ENCODE peak calls at places on chromosomes 4 and X, in ten cellular contexts. Y is left lung, R is colonic mucosa, D is thoracic aorta, S is right atrium auricular region, L is A549, W is Panc1, Z is lower lobe of right lung, N is cardiac muscle cell, G is fibroblast of lung. M is an unnamed sample. For H3K9me3, the result is how much of the 10 kb centered on the place peaks cover.

GRCh38 chr4:80266267-80266901 is at the start of gene FGF5:
- DNase-seq in Y (no peak), L (no peak), W (no peak), R (no peak), S (no peak), Z (peak), N (peak), D (no peak), G (peak), M (no peak)

GRCh38 chr4:175536852-175537453 is 275.1 kb downstream of the GPM6A start:
- DNase-seq in Z (no peak), G (peak), Y (no peak), R (no peak), L (peak), W (peak), S (no peak), D (no peak), N (peak), M (no peak)

GRCh38 chr4:133160853-133161252 is 11.8 kb downstream of the PCDH10 start:
- DNase-seq in G (no peak), L (no peak), W (no peak), N (no peak), R (no peak), D (no peak), Z (no peak), Y (no peak), S (no peak), M (no peak)

GRCh38 chrX:150291014-150291413 is 72.1 kb upstream of the MAMLD1 start:
- DNase-seq in S (peak), W (no peak), G (no peak), Z (no peak), D (no peak), N (no peak), R (no peak), Y (no peak), L (no peak), M (no peak)

GRCh38 chr4:161799687-161800086 is 364.1 kb downstream of the FSTL5 start:
- DNase-seq in D (no peak), L (peak), G (peak), Z (no peak), S (no peak), W (no peak), N (no peak), R (no peak), Y (no peak), M (no peak)

GRCh38 chr4:54092405-54092759 is 7.6 kb upstream of the GSX2 start:
- DNase-seq in R (no peak), L (no peak), S (no peak), Y (no peak), N (no peak), G (no peak), W (no peak), D (no peak), Z (no peak), M (no peak)

GRCh38 chr4:141654098-141654497 is 17.7 kb downstream of the IL15 start:
- DNase-seq in Z (peak), D (peak), S (peak), W (no peak), L (no peak), Y (peak), G (peak), R (peak), N (peak), M (no peak)

GRCh38 chr4:81723927-81724587 is 252.3 kb upstream of the RASGEF1B start:
- DNase-seq in W (no peak), Y (no peak), S (peak), G (no peak), D (no peak), L (no peak), N (no peak), R (no peak), Z (no peak), M (no peak)

GRCh38 chrX:149837167-149837566 is 43.8 kb upstream of the MAGEA8 start:
- DNase-seq in S (no peak), Z (no peak), W (no peak), L (no peak), Y (no peak), G (no peak), N (no peak), R (no peak), D (no peak), M (no peak)

DNA sequence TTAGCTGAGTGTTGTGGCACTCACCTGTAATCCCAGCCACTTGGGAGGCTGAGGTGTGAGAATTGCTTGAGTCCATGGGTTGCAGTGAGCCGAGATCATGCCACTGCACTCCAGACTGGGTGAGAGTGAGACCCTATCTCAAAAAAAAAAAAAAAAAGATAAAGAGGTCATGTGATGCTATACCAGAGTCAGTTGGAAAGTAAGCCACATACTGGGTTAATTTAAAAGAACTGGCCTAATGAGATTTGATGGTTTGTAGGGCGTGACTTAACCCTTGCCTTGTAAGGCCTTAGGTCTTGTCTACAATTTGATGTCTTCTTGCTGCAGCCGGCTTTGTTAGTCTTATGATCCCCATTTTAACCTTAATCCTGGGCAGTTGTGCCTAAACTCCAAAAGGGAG is 5.1 kb downstream of the MGST2 start:
- DNase-seq in R (no peak), Z (no peak), W (no peak), N (no peak), G (no peak), Y (no peak), L (no peak), S (no peak), D (no peak), M (no peak)
- H3K9me3 ChIP-seq in R (under half), Z (under half), W (under half), N (under half), G (under half), Y (under half), L (under half), S (under half), D (under half), M (under half)

GRCh38 chrX:26664919-26665318 is 448.9 kb downstream of the MAGEB5 start:
- DNase-seq in G (no peak), Y (no peak), L (no peak), D (no peak), R (no peak), S (no peak), N (no peak), Z (no peak), W (no peak), M (no peak)
- TF ChIP-seq CTCF in G (no peak), Y (no peak), L (no peak), D (no peak), R (no peak), S (no peak), N (no peak), Z (no peak), W (no peak), M (no peak)

GRCh38 chrX:334971-335757 is 16.6 kb upstream of the GTPBP6 start:
- DNase-seq in D (no peak), N (no peak), Z (peak), R (no peak), G (no peak), S (no peak), L (no peak), W (no peak), Y (peak), M (no peak)
- H3K9me3 ChIP-seq in D (under half), N (under half), Z (under half), R (under half), G (under half), S (under half), L (under half), W (under half), Y (under half), M (under half)

GRCh38 chr4:18042754-18043153 is 21.2 kb upstream of the LCORL start:
- DNase-seq in L (no peak), R (no peak), W (no peak), Y (no peak), Z (no peak), G (no peak), D (no peak), S (no peak), N (no peak), M (no peak)
- TF ChIP-seq CTCF in L (no peak), R (peak), W (peak), Y (no peak), Z (no peak), G (peak), D (no peak), S (peak), N (peak), M (no peak)

DNA sequence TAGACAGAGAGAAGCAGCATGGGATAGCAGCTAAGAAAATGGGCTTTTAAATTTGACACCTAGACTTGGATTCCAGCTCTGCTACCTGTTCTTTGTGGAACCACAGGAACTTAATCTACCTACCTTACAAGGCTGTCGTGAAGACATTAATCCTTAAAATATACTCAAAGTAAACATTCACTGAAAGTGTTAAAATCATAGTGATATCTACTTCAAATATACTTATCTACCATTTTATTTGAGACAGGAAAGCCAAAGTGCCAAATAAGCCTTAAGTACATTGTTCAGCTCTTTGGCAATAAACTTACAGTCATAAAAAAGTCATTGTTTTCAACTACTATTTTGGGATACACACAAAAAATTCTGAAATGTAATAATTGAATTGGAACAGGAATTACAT is 295.0 kb upstream of the PITX2 start:
- DNase-seq in R (no peak), Z (no peak), Y (no peak), W (no peak), S (no peak), N (no peak), L (no peak), D (no peak), G (no peak), M (no peak)
- H3K9me3 ChIP-seq in R (under half), Z (under half), Y (under half), W (under half), S (under half), N (under half), L (under half), D (under half), G (under half), M (under half)

GRCh38 chr4:149901128-149901527 is 85.5 kb upstream of the IQCM start:
- DNase-seq in Z (no peak), Y (no peak), L (no peak), D (no peak), G (no peak), S (no peak), W (no peak), N (no peak), R (peak), M (no peak)

GRCh38 chr4:149897784-149898183 is 82.1 kb upstream of the IQCM start:
- DNase-seq in Z (no peak), G (peak), L (no peak), S (no peak), N (peak), Y (no peak), D (no peak), W (no peak), R (no peak), M (no peak)

GRCh38 chr4:149891381-149891780 is 75.7 kb upstream of the IQCM start:
- DNase-seq in Y (no peak), S (no peak), D (no peak), G (peak), Z (no peak), N (no peak), L (no peak), R (no peak), W (no peak), M (no peak)

DNA sequence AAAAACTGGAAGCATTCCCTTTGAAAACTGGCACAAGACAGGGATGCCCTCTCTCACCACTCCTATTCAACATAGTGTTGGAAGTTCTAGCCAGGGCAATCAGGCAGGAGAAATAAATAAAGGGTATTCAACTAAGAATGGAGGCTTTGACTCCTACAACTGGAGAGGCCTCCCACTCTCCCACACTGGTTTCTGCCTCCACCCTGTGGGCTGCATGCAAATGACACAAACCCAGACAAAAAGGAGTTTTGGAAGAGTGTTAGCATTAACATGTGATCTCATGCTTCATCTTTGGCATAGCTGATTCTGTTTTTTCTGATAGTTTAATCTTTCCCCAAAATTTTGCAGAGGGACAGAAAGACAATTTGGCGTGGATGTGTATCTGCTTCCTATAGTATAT is 80.8 kb upstream of the IQCM start:
- DNase-seq in Y (no peak), D (no peak), R (no peak), G (peak), Z (no peak), N (peak), W (no peak), S (no peak), L (no peak), M (no peak)
- TF ChIP-seq CTCF in Y (no peak), D (no peak), R (peak), G (peak), Z (peak), N (peak), W (peak), S (peak), L (no peak), M (no peak)

DNA sequence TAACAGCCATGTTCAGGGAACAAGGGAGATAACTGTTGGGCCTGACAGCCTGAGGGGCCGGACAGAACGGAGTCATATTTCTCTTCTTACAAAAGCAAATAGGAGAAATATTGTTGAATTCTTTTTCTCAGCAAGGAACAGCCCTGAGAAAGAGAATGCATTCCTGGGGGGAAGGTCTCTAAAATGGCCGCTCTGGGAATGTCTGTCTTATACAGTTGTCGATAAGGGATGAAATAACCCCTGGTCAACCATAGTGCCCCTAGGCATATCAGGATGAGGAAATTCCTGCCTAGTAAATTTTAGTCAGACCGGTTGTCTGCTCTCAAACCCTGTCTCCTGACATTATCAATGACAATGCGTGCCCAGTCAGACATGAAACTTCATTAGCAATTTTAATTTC is 1925.5 kb downstream of the PCDH7 start:
- DNase-seq in G (no peak), W (no peak), Z (no peak), R (no peak), D (no peak), N (no peak), S (no peak), L (no peak), Y (no peak), M (no peak)
- H3K9me3 ChIP-seq in G (under half), W (under half), Z (under half), R (under half), D (under half), N (under half), S (under half), L (under half), Y (under half), M (under half)

GRCh38 chr4:158667651-158668198 is 4.0 kb downstream of the C4orf46 start:
- DNase-seq in R (peak), S (no peak), D (no peak), W (peak), L (peak), N (peak), G (no peak), Y (no peak), Z (no peak), M (no peak)
- TF ChIP-seq CTCF in R (peak), S (peak), D (peak), W (peak), L (peak), N (peak), G (peak), Y (peak), Z (peak), M (peak)

GRCh38 chrX:152821145-152821765 is 9.3 kb downstream of the CETN2 start:
- DNase-seq in D (no peak), S (no peak), W (no peak), N (peak), Y (no peak), R (peak), G (peak), Z (no peak), L (peak), M (no peak)
- H3K9me3 ChIP-seq in D (under half), S (under half), W (under half), N (under half), Y (under half), R (under half), G (under half), Z (under half), L (under half), M (under half)